ENCODE peak calls at places on chromosomes 16 and 17, in four cellular contexts. O, A, K and U are unnamed samples.
A peak's percentile ranks its signal among the peaks of the same experiment; 100 is the strongest.

GRCh38 chr17:35011671-35012216 is 31.4 kb downstream of the LIG3 start:
- DNase-seq in O (no peak), A (no peak), K (no peak), U (no peak)

GRCh38 chr16:23293016-23293415 is 9.1 kb upstream of the SCNN1B start:
- DNase-seq in O (no peak), A (no peak), K (no peak), U (no peak)

GRCh38 chr16:81646561-81646960 is 132.5 kb upstream of the PLCG2 start:
- DNase-seq in O (no peak), A (no peak), K (no peak), U (no peak)

GRCh38 chr16:85616608-85617311 is 3.6 kb downstream of the GSE1 start:
- DNase-seq in O (peak; percentile 63), A (peak; percentile 92), K (peak; percentile 68), U (no peak)

GRCh38 chr17:38735161-38735997 is 5.2 kb downstream of the CISD3 start:
- DNase-seq in O (peak; percentile 68), A (peak; percentile 93), K (peak; percentile 60), U (peak; percentile 79)

GRCh38 chr17:73798111-73798748 is 154.0 kb upstream of the SDK2 start:
- DNase-seq in O (no peak), A (no peak), K (peak; percentile 50), U (no peak)

GRCh38 chr16:49658491-49658890 is 197.4 kb downstream of the ZNF423 start:
- DNase-seq in O (no peak), A (no peak), K (no peak), U (peak; percentile 44)

GRCh38 chr17:29197516-29198272 is 17.5 kb upstream of the MYO18A start:
- DNase-seq in O (no peak), A (no peak), K (no peak), U (no peak)

GRCh38 chr17:66426397-66427033 is 124.1 kb downstream of the PRKCA start:
- DNase-seq in O (no peak), A (no peak), K (no peak), U (no peak)

GRCh38 chr17:42780816-42781638 is 617 bp downstream of the WNK4 start:
- DNase-seq in O (no peak), A (peak; percentile 69), K (no peak), U (no peak)

GRCh38 chr16:12096162-12096781 is 119.7 kb downstream of the SNX29 start:
- DNase-seq in O (no peak), A (peak; percentile 13), K (no peak), U (no peak)

GRCh38 chr16:83231771-83232170 is 576.0 kb upstream of the HSBP1 start:
- DNase-seq in O (no peak), A (no peak), K (no peak), U (no peak)

GRCh38 chr17:42849451-42850157 is 1.4 kb upstream of the AOC3 start:
- DNase-seq in O (no peak), A (peak; percentile 44), K (no peak), U (no peak)

GRCh38 chr17:77233635-77234334 is 93.0 kb downstream of the SEC14L1 start:
- DNase-seq in O (no peak), A (no peak), K (peak; percentile 55), U (peak; percentile 35)

GRCh38 chr16:73204359-73205152 is 156.6 kb upstream of the ZFHX3 start:
- DNase-seq in O (no peak), A (no peak), K (no peak), U (no peak)

GRCh38 chr17:751269-752001 is 629 bp downstream of the GEMIN4 start:
- DNase-seq in O (no peak), A (no peak), K (peak; percentile 37), U (no peak)

GRCh38 chr17:3002538-3003301 is 60.7 kb downstream of the OR1D5 start:
- DNase-seq in O (no peak), A (peak; percentile 90), K (peak; percentile 44), U (no peak)

GRCh38 chr17:3005696-3006095 is 57.7 kb downstream of the OR1D5 start:
- DNase-seq in O (no peak), A (peak; percentile 55), K (no peak), U (no peak)

GRCh38 chr17:3003401-3004149 is 59.8 kb downstream of the OR1D5 start:
- DNase-seq in O (peak; percentile 42), A (peak; percentile 90), K (peak; percentile 41), U (no peak)

GRCh38 chr17:3004925-3005324 is 58.5 kb downstream of the OR1D5 start:
- DNase-seq in O (peak; percentile 80), A (no peak), K (no peak), U (no peak)

DNA sequence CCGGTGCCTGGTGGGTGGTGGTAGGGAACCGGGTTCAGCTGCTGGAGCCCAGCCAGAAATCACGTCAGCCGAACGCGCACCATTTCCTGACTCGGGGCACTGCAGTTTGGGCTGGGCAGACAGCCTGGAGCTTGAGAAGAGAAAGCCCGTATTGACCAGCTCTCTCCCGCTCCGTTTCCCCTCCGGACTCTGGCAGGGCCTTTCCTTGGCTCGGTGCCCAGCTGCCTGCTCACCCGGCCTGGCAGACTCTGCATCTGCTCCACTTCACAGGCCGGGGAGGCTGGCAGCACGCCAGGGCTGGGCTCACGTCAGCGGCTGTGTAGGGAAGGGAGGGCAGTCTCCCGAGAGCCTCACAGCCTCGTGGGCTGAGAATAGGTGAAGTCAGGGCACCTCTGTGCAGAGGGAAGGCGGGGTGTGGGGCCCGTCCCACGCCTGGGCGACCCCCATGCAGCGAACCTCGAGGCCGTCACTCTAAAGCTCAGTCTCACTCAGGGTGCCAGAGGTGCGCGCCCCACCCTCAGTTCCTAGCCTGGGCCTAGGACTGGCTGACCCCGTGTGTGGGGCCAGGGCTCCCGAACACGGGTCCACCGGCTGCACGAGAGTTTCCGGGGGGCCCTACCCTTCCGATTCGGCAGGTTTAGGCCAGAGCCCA is 59.1 kb downstream of the OR1D5 start:
- DNase-seq in O (peak; percentile 99), A (peak; percentile 97), K (peak; percentile 100), U (peak; percentile 98)
- H3K4me3 ChIP-seq in O (peak overlapping the region; percentile 6), A (peak overlapping the region; percentile 10), K (peak overlapping the region; percentile 14), U (no peak overlapping the region)

GRCh38 chr16:69270395-69270794 is 40.8 kb upstream of the VPS4A start:
- DNase-seq in O (no peak), A (no peak), K (no peak), U (no peak)

GRCh38 chr16:69276143-69277115 is 34.7 kb upstream of the VPS4A start:
- DNase-seq in O (peak; percentile 72), A (no peak), K (no peak), U (peak; percentile 29)

GRCh38 chr16:69270831-69271230 is 40.3 kb upstream of the VPS4A start:
- DNase-seq in O (no peak), A (no peak), K (no peak), U (no peak)

GRCh38 chr16:69274699-69275235 is 36.4 kb upstream of the VPS4A start:
- DNase-seq in O (no peak), A (no peak), K (no peak), U (no peak)

DNA sequence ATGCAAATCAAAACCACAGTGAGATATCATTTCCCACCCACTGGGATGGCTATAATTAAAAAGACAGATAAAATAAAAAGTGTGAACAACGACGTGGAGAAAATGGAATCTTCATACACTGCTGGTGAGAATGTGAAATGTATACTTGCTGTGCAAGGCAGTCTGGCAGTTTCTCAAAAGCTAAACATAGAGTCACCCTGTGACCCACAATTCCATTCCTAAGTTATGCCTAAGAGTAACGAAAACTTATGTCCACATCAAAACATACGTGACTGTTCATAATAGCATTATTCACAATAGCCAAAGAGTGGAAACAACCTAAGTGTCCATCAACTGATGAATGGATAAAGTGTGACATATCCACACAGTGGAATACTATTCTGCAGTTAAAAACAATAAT is 38.1 kb upstream of the VPS4A start:
- DNase-seq in O (no peak), A (no peak), K (no peak), U (no peak)
- H3K4me1 ChIP-seq in O (peaks cover 13% of the 10 kb centered on the region), A (no peaks in the 10 kb centered on the region), K (no peaks in the 10 kb centered on the region), U (no peaks in the 10 kb centered on the region)

DNA sequence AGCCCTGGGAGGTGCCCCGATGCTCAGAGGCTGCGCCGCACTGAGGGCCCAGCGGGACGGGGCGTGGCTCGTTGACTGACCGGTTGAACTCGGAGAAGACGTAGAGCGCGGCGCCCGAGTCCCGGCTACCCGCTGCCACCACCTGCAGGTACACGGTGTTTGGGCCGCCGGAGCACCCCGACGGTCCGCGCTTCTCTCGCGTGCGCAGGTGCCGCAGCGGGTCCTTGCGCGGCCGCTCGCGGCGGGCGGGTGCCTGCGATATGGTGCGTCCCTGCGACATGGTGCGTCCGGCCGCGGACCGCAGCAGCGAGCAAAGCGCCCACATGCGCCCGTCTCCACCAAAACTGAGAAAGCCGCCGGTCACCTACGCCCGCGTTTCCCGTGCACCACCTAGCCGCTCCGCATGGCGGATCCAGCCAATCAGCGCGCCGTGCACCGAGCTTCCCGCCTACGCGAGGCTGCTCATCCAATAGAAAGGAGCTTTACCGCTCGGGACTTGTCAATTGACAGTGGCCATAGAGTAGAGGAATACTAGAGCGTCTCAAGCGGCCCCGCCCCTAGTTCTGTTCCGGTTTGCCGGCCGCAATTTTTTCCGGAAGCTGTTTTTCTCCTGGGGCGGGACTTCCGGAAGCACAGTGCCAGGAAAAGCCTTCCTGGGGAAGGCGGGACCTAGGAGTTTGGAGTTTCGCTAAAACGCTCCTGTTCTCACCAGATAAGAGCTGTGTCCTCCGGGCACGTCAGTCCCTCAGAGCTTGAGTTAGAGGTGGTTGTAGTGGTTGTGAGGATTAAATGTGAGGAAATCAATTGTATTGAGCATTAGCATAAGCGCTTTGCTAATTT is at the start of gene ELAC2:
- DNase-seq in O (peak; percentile 98), A (peak; percentile 98), K (peak; percentile 97), U (peak; percentile 89)
- TF ChIP-seq CTCF in O (no peak), A (peak; percentile 67), K (no peak), U (no peak)

GRCh38 chr17:79793924-79794304 is 3.0 kb downstream of the CBX8 start:
- DNase-seq in O (no peak), A (no peak), K (no peak), U (peak; percentile 71)
- H3K4me3 ChIP-seq in O (no peak overlapping the region), A (no peak overlapping the region), K (no peak overlapping the region), U (no peak overlapping the region)

GRCh38 chr17:10088444-10088843 is 110.0 kb downstream of the GAS7 start:
- DNase-seq in O (no peak), A (no peak), K (no peak), U (no peak)
- H3K4me1 ChIP-seq in O (peaks cover 43% of the 10 kb centered on the region), A (peaks cover 53% of the 10 kb centered on the region), K (no peaks in the 10 kb centered on the region), U (no peaks in the 10 kb centered on the region)

GRCh38 chr17:68705331-68706166 is 104.4 kb upstream of the FAM20A start:
- DNase-seq in O (no peak), A (no peak), K (no peak), U (no peak)
- TF ChIP-seq CTCF in O (no peak), A (no peak), K (no peak), U (no peak)

DNA sequence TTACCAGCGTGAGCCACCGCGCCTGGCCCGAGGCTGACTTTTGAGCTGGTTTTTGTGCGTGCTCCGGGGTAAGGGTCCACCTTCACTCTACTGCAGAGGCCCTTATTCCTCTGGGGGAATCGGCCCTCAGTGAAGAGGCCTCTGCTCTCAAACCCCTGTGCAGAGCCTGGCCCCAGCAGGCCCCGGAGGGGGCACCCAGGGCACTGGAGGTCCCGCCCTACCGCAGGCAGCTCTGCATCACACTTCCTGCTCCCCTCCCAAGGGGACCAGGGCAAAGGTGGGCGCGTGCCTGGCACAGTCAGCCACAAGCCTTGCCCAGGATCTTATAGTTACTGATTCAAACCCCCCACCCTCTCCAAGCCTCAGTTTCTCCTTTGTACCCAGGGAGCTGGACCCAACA is 3.6 kb upstream of the UBE2I start:
- DNase-seq in O (no peak), A (no peak), K (no peak), U (no peak)
- H3K4me3 ChIP-seq in O (no peak overlapping the region), A (no peak overlapping the region), K (no peak overlapping the region), U (no peak overlapping the region)